ENCODE peak calls at places on chromosome 4, in five cellular contexts. One of them, this sample, is unnamed.
A peak's percentile ranks its signal among the peaks of the same experiment; 100 is the strongest.

GRCh38 chr4:102817021-102817605 is 10.2 kb downstream of the UBE2D3 start:
- DNase-seq in heart right ventricle: no peak
- DNase-seq in fibroblast of the aortic adventitia: no peak
- DNase-seq in stomach: no peak
- DNase-seq in adipocyte: no peak
- DNase-seq in this sample: no peak

GRCh38 chr4:83599183-83599582 is 63.3 kb downstream of the GPAT3 start:
- DNase-seq in fibroblast of the aortic adventitia: peak; percentile 54
- DNase-seq in stomach: no peak
- DNase-seq in adipocyte: no peak
- DNase-seq in heart right ventricle: no peak
- DNase-seq in this sample: no peak

GRCh38 chr4:79682801-79683217 is 274.8 kb upstream of the GK2 start:
- DNase-seq in fibroblast of the aortic adventitia: no peak
- DNase-seq in adipocyte: no peak
- DNase-seq in heart right ventricle: peak; percentile 29
- DNase-seq in stomach: peak; percentile 27
- DNase-seq in this sample: no peak

GRCh38 chr4:54085284-54085683 is 14.7 kb upstream of the GSX2 start:
- DNase-seq in adipocyte: peak; percentile 80
- DNase-seq in heart right ventricle: no peak
- DNase-seq in stomach: no peak
- DNase-seq in fibroblast of the aortic adventitia: peak; percentile 85
- DNase-seq in this sample: no peak

GRCh38 chr4:6971536-6972374 is 62.1 kb downstream of the TBC1D14 start:
- DNase-seq in fibroblast of the aortic adventitia: no peak
- DNase-seq in stomach: peak; percentile 49
- DNase-seq in adipocyte: no peak
- DNase-seq in heart right ventricle: no peak
- DNase-seq in this sample: no peak

GRCh38 chr4:30912098-30912719 is 192.0 kb downstream of the PCDH7 start:
- DNase-seq in stomach: no peak
- DNase-seq in fibroblast of the aortic adventitia: peak; percentile 43
- DNase-seq in heart right ventricle: no peak
- DNase-seq in adipocyte: peak; percentile 45
- DNase-seq in this sample: no peak

GRCh38 chr4:111499291-111499690 is 646.0 kb upstream of the FAM241A start:
- DNase-seq in stomach: no peak
- DNase-seq in fibroblast of the aortic adventitia: no peak
- DNase-seq in heart right ventricle: no peak
- DNase-seq in adipocyte: no peak
- DNase-seq in this sample: no peak

GRCh38 chr4:124940387-124940786 is 227.9 kb upstream of the ANKRD50 start:
- DNase-seq in adipocyte: peak; percentile 92
- DNase-seq in fibroblast of the aortic adventitia: peak; percentile 99
- DNase-seq in stomach: no peak
- DNase-seq in heart right ventricle: no peak
- DNase-seq in this sample: no peak

GRCh38 chr4:63728480-63729177 is 680.6 kb downstream of the TECRL start:
- DNase-seq in adipocyte: no peak
- DNase-seq in heart right ventricle: no peak
- DNase-seq in fibroblast of the aortic adventitia: no peak
- DNase-seq in stomach: no peak
- DNase-seq in this sample: no peak

GRCh38 chr4:15655223-15656037 is at the start of gene FBXL5:
- DNase-seq in stomach: peak; percentile 84
- DNase-seq in fibroblast of the aortic adventitia: peak; percentile 81
- DNase-seq in heart right ventricle: peak; percentile 85
- DNase-seq in adipocyte: peak; percentile 95
- DNase-seq in this sample: peak; percentile 71

GRCh38 chr4:4631150-4631549 is 89.3 kb upstream of the STX18 start:
- DNase-seq in heart right ventricle: no peak
- DNase-seq in adipocyte: no peak
- DNase-seq in fibroblast of the aortic adventitia: no peak
- DNase-seq in stomach: no peak
- DNase-seq in this sample: no peak

GRCh38 chr4:17613761-17614415 is 553 bp upstream of the MED28 start:
- DNase-seq in stomach: no peak
- DNase-seq in heart right ventricle: no peak
- DNase-seq in fibroblast of the aortic adventitia: no peak
- DNase-seq in adipocyte: peak; percentile 86
- DNase-seq in this sample: no peak

GRCh38 chr4:124030038-124030638 is 633.5 kb downstream of the SPRY1 start:
- DNase-seq in stomach: no peak
- DNase-seq in heart right ventricle: no peak
- DNase-seq in adipocyte: no peak
- DNase-seq in fibroblast of the aortic adventitia: peak; percentile 27
- DNase-seq in this sample: no peak

GRCh38 chr4:155900402-155900801 is 3.1 kb upstream of the TDO2 start:
- DNase-seq in fibroblast of the aortic adventitia: peak; percentile 83
- DNase-seq in adipocyte: peak; percentile 44
- DNase-seq in heart right ventricle: no peak
- DNase-seq in stomach: no peak
- DNase-seq in this sample: no peak

GRCh38 chr4:42248986-42249385 is 96.5 kb upstream of the BEND4 start:
- DNase-seq in fibroblast of the aortic adventitia: no peak
- DNase-seq in heart right ventricle: no peak
- DNase-seq in stomach: no peak
- DNase-seq in adipocyte: no peak
- DNase-seq in this sample: no peak

GRCh38 chr4:8128096-8128856 is 30.3 kb downstream of the ABLIM2 start:
- DNase-seq in fibroblast of the aortic adventitia: no peak
- DNase-seq in stomach: no peak
- DNase-seq in adipocyte: no peak
- DNase-seq in heart right ventricle: peak; percentile 3
- DNase-seq in this sample: no peak

GRCh38 chr4:10161146-10161545 is 44.5 kb upstream of the WDR1 start:
- DNase-seq in adipocyte: no peak
- DNase-seq in fibroblast of the aortic adventitia: peak; percentile 55
- DNase-seq in heart right ventricle: no peak
- DNase-seq in stomach: no peak
- DNase-seq in this sample: no peak

GRCh38 chr4:94410678-94411206 is 41.0 kb upstream of the PDLIM5 start:
- DNase-seq in heart right ventricle: peak; percentile 55
- DNase-seq in stomach: no peak
- DNase-seq in adipocyte: peak; percentile 27
- DNase-seq in fibroblast of the aortic adventitia: peak; percentile 85
- DNase-seq in this sample: no peak
- H3K4me3 ChIP-seq in heart right ventricle: no peak overlapping the region
- H3K4me3 ChIP-seq in stomach: no peak overlapping the region
- H3K4me3 ChIP-seq in adipocyte: peak overlapping the region; percentile 23
- H3K4me3 ChIP-seq in fibroblast of the aortic adventitia: no peak overlapping the region
- H3K4me3 ChIP-seq in this sample: no peak overlapping the region

GRCh38 chr4:128513664-128514484 is 226.3 kb upstream of the PGRMC2 start:
- DNase-seq in fibroblast of the aortic adventitia: peak; percentile 75
- DNase-seq in adipocyte: peak; percentile 77
- DNase-seq in heart right ventricle: no peak
- DNase-seq in stomach: no peak
- DNase-seq in this sample: no peak
- H3K4me3 ChIP-seq in fibroblast of the aortic adventitia: no peak overlapping the region
- H3K4me3 ChIP-seq in adipocyte: peak overlapping the region; percentile 35
- H3K4me3 ChIP-seq in heart right ventricle: no peak overlapping the region
- H3K4me3 ChIP-seq in stomach: no peak overlapping the region
- H3K4me3 ChIP-seq in this sample: no peak overlapping the region

DNA sequence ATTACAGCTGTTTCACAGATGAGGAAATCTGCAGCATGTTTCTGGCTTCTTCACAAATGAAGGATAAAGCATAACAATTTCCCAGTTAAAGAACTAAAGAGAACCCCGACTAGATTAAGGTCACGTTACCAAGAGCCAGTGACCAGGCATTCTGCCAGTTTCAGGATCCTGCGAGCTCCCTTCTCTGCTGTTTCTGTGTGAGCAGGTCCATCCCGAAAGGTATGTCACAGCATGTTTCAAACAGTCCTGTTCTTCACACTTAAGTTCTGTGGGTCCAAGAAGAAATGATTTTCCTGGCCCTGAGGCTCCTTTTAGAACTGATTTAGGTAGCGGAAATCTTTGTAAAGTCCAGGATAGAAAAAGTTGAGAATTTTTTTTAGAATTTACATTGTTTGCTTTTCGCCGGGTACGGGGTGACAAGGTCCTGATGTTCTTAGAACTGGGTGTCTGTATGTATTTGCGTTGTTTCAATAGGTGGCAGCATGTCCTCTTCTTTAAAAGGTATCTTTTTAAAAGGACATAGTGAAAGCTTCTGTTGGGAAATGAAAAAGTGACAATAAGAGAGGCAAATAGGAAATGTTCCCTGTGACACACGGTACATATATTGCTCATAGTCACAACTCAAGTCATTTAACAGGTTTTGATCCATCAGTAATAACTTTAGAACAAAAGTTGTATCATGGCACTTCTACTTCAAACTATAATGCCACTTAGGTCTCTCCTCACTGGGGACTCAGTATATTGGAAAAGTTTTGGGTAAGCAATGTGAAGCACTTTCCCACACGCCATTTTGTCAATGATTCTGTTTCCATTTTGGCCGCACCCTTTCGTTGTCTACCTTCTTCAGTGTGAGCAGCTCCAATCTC is 18.4 kb downstream of the IL21 start:
- DNase-seq in fibroblast of the aortic adventitia: peak; percentile 73
- DNase-seq in heart right ventricle: no peak
- DNase-seq in adipocyte: peak; percentile 72
- DNase-seq in stomach: no peak
- DNase-seq in this sample: no peak
- H3K4me3 ChIP-seq in fibroblast of the aortic adventitia: no peak overlapping the region
- H3K4me3 ChIP-seq in heart right ventricle: no peak overlapping the region
- H3K4me3 ChIP-seq in adipocyte: no peak overlapping the region
- H3K4me3 ChIP-seq in stomach: no peak overlapping the region
- H3K4me3 ChIP-seq in this sample: no peak overlapping the region

DNA sequence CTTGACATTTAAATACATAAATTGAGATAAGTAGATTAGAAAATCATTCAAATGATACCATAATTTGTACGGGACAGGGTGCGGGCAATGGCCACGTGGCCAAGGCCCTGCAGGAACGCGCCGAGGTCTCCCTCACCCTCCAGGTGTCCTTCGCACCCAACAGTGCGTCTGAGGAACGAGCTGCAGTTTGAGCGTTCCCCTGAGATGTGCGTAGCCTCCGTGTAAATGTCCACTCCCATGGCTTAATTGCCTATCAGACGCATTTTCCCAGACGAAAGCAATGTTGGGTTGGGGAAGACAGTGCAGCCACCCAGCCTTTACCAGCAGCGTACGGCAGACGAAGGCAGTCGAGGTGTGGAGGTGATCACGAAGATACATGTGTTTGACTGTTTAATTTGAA is 56.4 kb downstream of the CPLX1 start:
- DNase-seq in stomach: no peak
- DNase-seq in fibroblast of the aortic adventitia: no peak
- DNase-seq in heart right ventricle: no peak
- DNase-seq in adipocyte: no peak
- DNase-seq in this sample: no peak
- H3K4me3 ChIP-seq in stomach: no peak overlapping the region
- H3K4me3 ChIP-seq in fibroblast of the aortic adventitia: no peak overlapping the region
- H3K4me3 ChIP-seq in heart right ventricle: no peak overlapping the region
- H3K4me3 ChIP-seq in adipocyte: no peak overlapping the region
- H3K4me3 ChIP-seq in this sample: no peak overlapping the region